ENCODE peak calls at places on chromosomes 1 and 21, in nine cellular contexts. V, I, D, E, C, U, Q, P and H are unnamed samples.

GRCh38 chr21:34603002-34603709 is 11.8 kb downstream of the RCAN1 start:
- DNase-seq in V (peak), I (peak), D (peak), E (peak), C (peak), U (peak), Q (peak), P (peak), H (peak)

GRCh38 chr21:15809065-15809464 is 79.3 kb downstream of the USP25 start:
- DNase-seq in V (no peak), I (no peak), D (no peak), E (no peak), C (no peak), U (no peak), Q (no peak), P (no peak), H (no peak)

GRCh38 chr1:204358605-204359004 is 1.1 kb downstream of the PLEKHA6 start:
- DNase-seq in V (no peak), I (no peak), D (no peak), E (no peak), C (no peak), U (no peak), Q (no peak), P (no peak), H (no peak)

GRCh38 chr1:205648212-205648910 is 16.6 kb upstream of the ELK4 start:
- DNase-seq in V (peak), I (no peak), D (no peak), E (no peak), C (peak), U (no peak), Q (no peak), P (no peak), H (no peak)

GRCh38 chr1:33165209-33165608 is 16.6 kb downstream of the TRIM62 start:
- DNase-seq in V (no peak), I (no peak), D (no peak), E (no peak), C (peak), U (no peak), Q (no peak), P (no peak), H (no peak)

GRCh38 chr1:179026813-179027664 is 1.3 kb downstream of the FAM20B start:
- DNase-seq in V (no peak), I (no peak), D (no peak), E (no peak), C (peak), U (no peak), Q (no peak), P (no peak), H (no peak)

GRCh38 chr1:47519971-47520370 is 82.1 kb downstream of the FOXD2 start:
- DNase-seq in V (no peak), I (no peak), D (peak), E (no peak), C (no peak), U (no peak), Q (no peak), P (no peak), H (no peak)

GRCh38 chr1:109935451-109935900 is 24.8 kb downstream of the CSF1 start:
- DNase-seq in V (no peak), I (no peak), D (no peak), E (peak), C (peak), U (peak), Q (no peak), P (no peak), H (peak)

GRCh38 chr1:7407980-7408770 is 362.9 kb upstream of the VAMP3 start:
- DNase-seq in V (no peak), I (peak), D (peak), E (peak), C (no peak), U (no peak), Q (no peak), P (no peak), H (no peak)

GRCh38 chr1:167752219-167752985 is 30.6 kb downstream of the MPZL1 start:
- DNase-seq in V (peak), I (no peak), D (no peak), E (no peak), C (no peak), U (no peak), Q (no peak), P (no peak), H (no peak)

GRCh38 chr1:113782451-113782850 is 23.2 kb upstream of the PHTF1 start:
- DNase-seq in V (peak), I (no peak), D (no peak), E (no peak), C (no peak), U (no peak), Q (no peak), P (no peak), H (no peak)

GRCh38 chr1:59674605-59675004 is 140.1 kb upstream of the HOOK1 start:
- DNase-seq in V (peak), I (no peak), D (no peak), E (no peak), C (peak), U (no peak), Q (no peak), P (peak), H (peak)

GRCh38 chr21:32200029-32200428 is 78.8 kb downstream of the MIS18A start:
- DNase-seq in V (no peak), I (no peak), D (no peak), E (no peak), C (no peak), U (no peak), Q (no peak), P (no peak), H (no peak)

GRCh38 chr1:59092126-59092525 is 204.8 kb upstream of the FGGY start:
- DNase-seq in V (peak), I (no peak), D (no peak), E (no peak), C (no peak), U (no peak), Q (no peak), P (no peak), H (no peak)

GRCh38 chr21:25733859-25734653 is 648 bp downstream of the ATP5PF start:
- DNase-seq in V (peak), I (no peak), D (no peak), E (no peak), C (peak), U (peak), Q (peak), P (no peak), H (no peak)

GRCh38 chr1:44048816-44049215 is 17.6 kb upstream of the SLC6A9 start:
- DNase-seq in V (peak), I (no peak), D (no peak), E (no peak), C (no peak), U (no peak), Q (peak), P (no peak), H (no peak)

GRCh38 chr1:12174789-12175455 is 8.1 kb downstream of the TNFRSF1B start:
- DNase-seq in V (no peak), I (no peak), D (no peak), E (no peak), C (peak), U (peak), Q (no peak), P (peak), H (no peak)

GRCh38 chr1:160346953-160347352 is 3.8 kb downstream of the NCSTN start:
- DNase-seq in V (no peak), I (no peak), D (no peak), E (no peak), C (peak), U (no peak), Q (no peak), P (no peak), H (no peak)

GRCh38 chr1:160342520-160342919 is 530 bp downstream of the COPA start:
- DNase-seq in V (no peak), I (no peak), D (no peak), E (no peak), C (no peak), U (no peak), Q (peak), P (no peak), H (no peak)

GRCh38 chr1:160340866-160341265 is 2.2 kb downstream of the COPA start:
- DNase-seq in V (no peak), I (no peak), D (no peak), E (no peak), C (no peak), U (no peak), Q (no peak), P (no peak), H (no peak)

GRCh38 chr1:160340146-160340545 is 2.9 kb downstream of the COPA start:
- DNase-seq in V (no peak), I (no peak), D (no peak), E (no peak), C (no peak), U (no peak), Q (no peak), P (no peak), H (no peak)

DNA sequence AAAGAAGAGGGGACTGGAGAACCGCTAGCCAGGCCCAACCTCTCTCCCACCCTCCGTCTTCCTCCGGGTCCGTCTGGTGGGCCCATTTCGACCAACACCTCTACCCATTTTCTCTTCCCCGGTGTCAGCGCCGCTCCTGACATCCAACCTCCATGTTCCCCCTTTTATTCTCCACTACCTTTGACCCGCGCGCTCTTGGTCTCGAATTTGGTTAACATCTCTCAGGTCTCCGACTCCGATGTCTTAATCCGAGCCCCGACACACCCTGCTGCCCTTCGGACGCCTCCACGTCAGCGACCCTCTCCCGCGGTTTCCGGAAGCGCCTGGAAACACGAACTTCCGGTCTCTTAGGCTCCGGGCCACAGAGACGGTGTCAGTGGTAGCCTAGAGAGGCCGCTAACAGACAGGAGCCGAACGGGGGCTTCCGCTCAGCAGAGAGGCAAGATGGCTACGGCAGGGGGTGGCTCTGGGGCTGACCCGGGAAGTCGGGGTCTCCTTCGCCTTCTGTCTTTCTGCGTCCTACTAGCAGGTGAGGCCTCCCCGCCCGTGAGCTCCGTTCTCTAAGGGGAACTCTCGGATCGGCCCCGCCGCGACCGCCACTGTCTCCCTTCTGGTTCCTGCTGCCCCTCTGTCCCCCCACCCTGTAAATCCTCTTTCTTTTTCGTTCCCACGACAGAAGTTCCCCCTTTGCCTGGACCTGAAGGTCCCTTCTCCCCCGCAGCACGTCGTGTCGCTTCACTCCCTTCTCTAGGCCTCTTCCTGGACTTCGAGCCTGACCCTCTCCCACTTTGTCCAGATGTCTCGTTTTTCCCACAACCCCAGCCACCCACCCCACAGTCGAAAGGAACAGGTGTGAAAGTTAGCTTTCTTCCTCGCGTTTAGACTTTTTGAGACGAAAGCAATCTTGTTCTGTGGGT is at the start of the genes COPA and NCSTN:
- DNase-seq in V (peak), I (peak), D (peak), E (peak), C (peak), U (peak), Q (peak), P (peak), H (peak)
- TF ChIP-seq POLR2A in V (peak), I (peak), D (peak), E (peak), C (peak), U (peak), Q (peak), P (peak), H (peak)

GRCh38 chr1:169106921-169107672 is 607 bp downstream of the ATP1B1 start:
- DNase-seq in V (peak), I (no peak), D (no peak), E (no peak), C (no peak), U (peak), Q (no peak), P (no peak), H (peak)
- TF ChIP-seq POLR2A in V (no peak), I (no peak), D (no peak), E (no peak), C (no peak), U (no peak), Q (no peak), P (no peak), H (no peak)

GRCh38 chr21:41885341-41886024 is 6.3 kb upstream of the PRDM15 start:
- DNase-seq in V (peak), I (no peak), D (no peak), E (no peak), C (peak), U (no peak), Q (no peak), P (no peak), H (no peak)

GRCh38 chr21:41886331-41886730 is 7.2 kb upstream of the PRDM15 start:
- DNase-seq in V (no peak), I (no peak), D (no peak), E (no peak), C (no peak), U (no peak), Q (no peak), P (no peak), H (no peak)

GRCh38 chr21:41883582-41883981 is 4.4 kb upstream of the PRDM15 start:
- DNase-seq in V (peak), I (no peak), D (no peak), E (no peak), C (no peak), U (no peak), Q (no peak), P (no peak), H (no peak)

GRCh38 chr21:41887682-41888081 is 8.5 kb upstream of the PRDM15 start:
- DNase-seq in V (no peak), I (no peak), D (no peak), E (no peak), C (no peak), U (no peak), Q (no peak), P (no peak), H (no peak)

DNA sequence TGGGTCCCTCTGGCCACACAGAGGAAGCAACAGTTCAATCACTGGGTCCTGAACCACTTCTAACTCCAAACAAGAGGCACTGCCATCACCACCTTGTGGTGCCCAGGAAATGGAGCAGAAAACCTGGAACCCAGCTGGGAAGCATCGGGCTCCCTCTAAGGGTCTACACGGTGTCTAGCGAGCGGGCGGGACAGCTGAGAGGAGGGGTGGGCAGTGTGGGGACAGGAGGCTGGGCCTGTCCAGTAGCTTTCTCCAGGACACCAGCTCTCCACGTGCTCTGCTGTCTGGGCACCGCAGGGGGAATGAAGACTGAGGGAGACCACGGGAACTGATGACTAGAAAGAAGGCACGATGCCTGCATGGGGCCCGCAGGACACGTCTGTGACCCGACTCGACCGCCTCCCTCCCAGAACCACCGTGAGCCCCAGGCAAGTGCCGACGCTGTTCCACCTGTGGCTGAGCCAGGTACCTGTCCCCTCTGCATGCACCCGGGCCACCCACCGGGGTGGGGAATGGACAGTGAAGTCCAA is 5.4 kb upstream of the PRDM15 start:
- DNase-seq in V (no peak), I (no peak), D (no peak), E (no peak), C (no peak), U (no peak), Q (no peak), P (no peak), H (no peak)
- TF ChIP-seq POLR2A in V (no peak), I (no peak), D (no peak), E (no peak), C (no peak), U (no peak), Q (no peak), P (no peak), H (no peak)

GRCh38 chr1:15938628-15939161 is 37.2 kb downstream of the ZBTB17 start:
- DNase-seq in V (no peak), I (no peak), D (no peak), E (peak), C (no peak), U (no peak), Q (no peak), P (no peak), H (no peak)
- TF ChIP-seq POLR2A in V (no peak), I (no peak), D (no peak), E (no peak), C (no peak), U (no peak), Q (no peak), P (no peak), H (no peak)

DNA sequence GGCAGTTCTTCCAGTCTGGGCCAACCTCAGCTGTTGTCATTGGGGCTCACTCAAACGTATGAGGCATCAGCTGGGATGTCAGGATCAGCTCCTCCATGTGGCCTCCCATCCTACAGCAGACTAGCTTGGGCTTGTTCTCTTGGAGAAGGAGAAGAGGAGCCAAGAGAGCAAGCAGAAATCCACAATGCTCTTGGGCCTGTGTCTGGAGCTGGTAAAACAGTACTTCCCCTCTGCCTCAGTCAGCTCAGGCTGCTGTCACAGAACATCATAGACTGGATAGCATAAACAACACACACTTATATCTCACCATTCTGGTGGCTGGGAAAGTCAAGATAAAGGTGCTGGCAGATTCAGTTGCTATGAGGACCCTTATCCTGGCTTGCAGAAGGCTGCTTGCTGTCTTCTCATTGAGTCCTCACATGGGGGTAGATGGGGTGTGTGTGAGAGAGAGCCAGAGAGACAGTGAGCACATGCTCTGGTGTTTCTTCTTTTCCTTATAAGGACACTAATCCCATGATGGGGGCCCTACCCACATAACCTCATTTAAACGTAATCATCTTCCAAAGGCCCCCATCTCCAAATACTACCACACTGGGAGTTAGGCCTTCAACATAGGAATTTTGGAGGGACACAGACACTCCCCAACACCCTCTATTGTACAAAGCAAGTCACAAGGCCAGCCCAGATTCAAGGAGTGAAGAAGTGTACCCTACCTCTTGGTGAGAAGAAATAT is 16.3 kb upstream of the DNAJC6 start:
- DNase-seq in V (no peak), I (no peak), D (no peak), E (no peak), C (no peak), U (no peak), Q (no peak), P (no peak), H (no peak)
- TF ChIP-seq POLR2A in V (no peak), I (no peak), D (no peak), E (no peak), C (no peak), U (no peak), Q (no peak), P (no peak), H (no peak)

GRCh38 chr1:207814469-207814868 is 62.6 kb downstream of the CD46 start:
- DNase-seq in V (no peak), I (no peak), D (no peak), E (no peak), C (no peak), U (no peak), Q (no peak), P (no peak), H (no peak)

GRCh38 chr1:207815913-207816312 is 64.1 kb downstream of the CD46 start:
- DNase-seq in V (peak), I (no peak), D (peak), E (no peak), C (no peak), U (no peak), Q (no peak), P (no peak), H (no peak)

GRCh38 chr1:207813946-207814345 is 62.1 kb downstream of the CD46 start:
- DNase-seq in V (no peak), I (no peak), D (peak), E (peak), C (peak), U (no peak), Q (no peak), P (no peak), H (no peak)

GRCh38 chr1:207817166-207817565 is 65.3 kb downstream of the CD46 start:
- DNase-seq in V (no peak), I (peak), D (peak), E (no peak), C (no peak), U (peak), Q (no peak), P (peak), H (no peak)

DNA sequence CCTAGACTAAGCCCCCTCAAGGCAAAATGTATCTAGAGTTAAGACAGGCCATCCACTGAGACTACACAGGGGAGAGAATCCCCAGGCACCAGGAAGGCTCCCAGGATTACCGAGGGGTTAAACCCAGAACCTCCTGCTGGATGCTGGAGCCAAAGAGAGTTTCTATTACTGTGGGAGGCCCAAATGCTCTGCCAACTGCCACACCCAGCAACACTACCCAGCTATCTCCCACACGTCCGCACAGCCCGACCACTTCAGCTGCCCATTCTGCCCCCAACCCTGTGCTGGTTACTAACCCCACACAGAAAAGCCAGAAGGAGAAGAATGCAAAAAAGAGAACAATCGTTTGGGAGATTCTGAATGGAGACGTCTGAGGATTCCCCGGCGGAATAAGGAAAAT is 63.6 kb downstream of the CD46 start:
- DNase-seq in V (no peak), I (no peak), D (peak), E (no peak), C (no peak), U (no peak), Q (no peak), P (no peak), H (no peak)
- TF ChIP-seq POLR2A in V (no peak), I (no peak), D (no peak), E (no peak), C (no peak), U (no peak), Q (no peak), P (no peak), H (no peak)

GRCh38 chr1:226778657-226779058 is 39.6 kb upstream of the ITPKB start:
- DNase-seq in V (peak), I (no peak), D (no peak), E (peak), C (peak), U (no peak), Q (no peak), P (peak), H (peak)
- TF ChIP-seq POLR2A in V (no peak), I (no peak), D (no peak), E (no peak), C (no peak), U (no peak), Q (no peak), P (no peak), H (no peak)

GRCh38 chr1:31904339-31905092 is 33.7 kb downstream of the PTP4A2 start:
- DNase-seq in V (peak), I (no peak), D (no peak), E (no peak), C (peak), U (peak), Q (peak), P (no peak), H (no peak)
- TF ChIP-seq POLR2A in V (no peak), I (no peak), D (no peak), E (no peak), C (no peak), U (no peak), Q (no peak), P (no peak), H (no peak)

DNA sequence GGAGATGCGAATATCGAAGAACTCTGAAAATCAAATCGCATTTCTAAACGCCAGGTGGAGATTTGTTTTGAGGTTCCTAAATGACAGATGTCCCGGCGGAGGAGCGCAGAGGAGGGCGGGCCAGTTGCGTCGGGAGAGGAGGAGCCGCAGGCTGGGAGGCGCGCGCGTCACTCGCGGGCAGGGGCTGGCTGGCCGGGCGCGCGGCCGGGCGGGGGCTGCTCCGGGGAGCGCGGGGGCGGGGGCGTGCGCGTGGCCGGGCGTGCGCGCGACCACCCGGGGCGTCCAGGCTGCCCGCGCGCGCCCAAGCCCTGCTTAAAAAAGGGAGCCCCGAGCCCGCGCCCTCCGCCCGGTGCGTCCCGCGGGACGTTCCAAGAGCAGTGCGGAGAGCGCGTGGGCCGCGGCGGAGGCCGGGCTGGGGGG is 47.3 kb downstream of the H3-3A start:
- DNase-seq in V (peak), I (peak), D (peak), E (peak), C (peak), U (peak), Q (peak), P (peak), H (peak)
- TF ChIP-seq POLR2A in V (no peak), I (peak), D (no peak), E (no peak), C (no peak), U (no peak), Q (peak), P (peak), H (no peak)